ENCODE peak calls at places on chromosomes 7 and 10, in five cellular contexts. One of them, this sample, is unnamed.

GRCh38 chr10:128268015-128268722 is 141.9 kb upstream of the MKI67 start:
- DNase-seq in HCT116: peak; percentile 31
- DNase-seq in GM12878: no peak
- DNase-seq in K562: peak; percentile 45
- DNase-seq in HepG2: peak; percentile 33
- DNase-seq in this sample: peak; percentile 62

GRCh38 chr10:32139223-32140073 is 83.2 kb upstream of the KIF5B start:
- DNase-seq in HCT116: peak; percentile 89
- DNase-seq in GM12878: no peak
- DNase-seq in K562: peak; percentile 87
- DNase-seq in HepG2: peak; percentile 57
- DNase-seq in this sample: peak; percentile 84

GRCh38 chr10:101052285-101052684 is 9.5 kb upstream of the KAZALD1 start:
- DNase-seq in HCT116: no peak
- DNase-seq in GM12878: no peak
- DNase-seq in K562: no peak
- DNase-seq in HepG2: no peak
- DNase-seq in this sample: no peak

GRCh38 chr7:68680235-68680872 is 917.9 kb upstream of the AUTS2 start:
- DNase-seq in HCT116: no peak
- DNase-seq in GM12878: no peak
- DNase-seq in K562: no peak
- DNase-seq in HepG2: no peak
- DNase-seq in this sample: no peak

GRCh38 chr7:141702047-141702567 is at the start of gene DENND11:
- DNase-seq in HCT116: no peak
- DNase-seq in GM12878: no peak
- DNase-seq in K562: peak; percentile 72
- DNase-seq in HepG2: no peak
- DNase-seq in this sample: no peak

GRCh38 chr7:1646391-1646790 is 23.7 kb upstream of the ELFN1 start:
- DNase-seq in HCT116: no peak
- DNase-seq in GM12878: no peak
- DNase-seq in K562: no peak
- DNase-seq in HepG2: no peak
- DNase-seq in this sample: no peak

GRCh38 chr10:85608706-85609105 is 757.9 kb downstream of the GRID1 start:
- DNase-seq in HCT116: no peak
- DNase-seq in GM12878: no peak
- DNase-seq in K562: no peak
- DNase-seq in HepG2: no peak
- DNase-seq in this sample: no peak

GRCh38 chr10:131574707-131575430 is 263.3 kb upstream of the TCERG1L start:
- DNase-seq in HCT116: no peak
- DNase-seq in GM12878: no peak
- DNase-seq in K562: no peak
- DNase-seq in HepG2: no peak
- DNase-seq in this sample: no peak

GRCh38 chr10:93818086-93818485 is 60.4 kb downstream of the LGI1 start:
- DNase-seq in HCT116: no peak
- DNase-seq in GM12878: no peak
- DNase-seq in K562: no peak
- DNase-seq in HepG2: no peak
- DNase-seq in this sample: no peak

GRCh38 chr7:159070422-159071148 is 74.1 kb downstream of the VIPR2 start:
- DNase-seq in HCT116: no peak
- DNase-seq in GM12878: no peak
- DNase-seq in K562: no peak
- DNase-seq in HepG2: no peak
- DNase-seq in this sample: no peak

GRCh38 chr7:141402277-141402996 is 148.8 kb upstream of the AGK start:
- DNase-seq in HCT116: no peak
- DNase-seq in GM12878: no peak
- DNase-seq in K562: no peak
- DNase-seq in HepG2: no peak
- DNase-seq in this sample: no peak

GRCh38 chr10:44627591-44628354 is 242.9 kb upstream of the CXCL12 start:
- DNase-seq in HCT116: no peak
- DNase-seq in GM12878: no peak
- DNase-seq in K562: no peak
- DNase-seq in HepG2: no peak
- DNase-seq in this sample: no peak

GRCh38 chr7:142567201-142567600 is 182.1 kb upstream of the PRSS1 start:
- DNase-seq in HCT116: no peak
- DNase-seq in GM12878: no peak
- DNase-seq in K562: no peak
- DNase-seq in HepG2: no peak
- DNase-seq in this sample: no peak

GRCh38 chr10:129570185-129570584 is 103.1 kb downstream of the MGMT start:
- DNase-seq in HCT116: no peak
- DNase-seq in GM12878: no peak
- DNase-seq in K562: no peak
- DNase-seq in HepG2: no peak
- DNase-seq in this sample: no peak

GRCh38 chr10:12564173-12564572 is 214.8 kb downstream of the CAMK1D start:
- DNase-seq in HCT116: no peak
- DNase-seq in GM12878: no peak
- DNase-seq in K562: no peak
- DNase-seq in HepG2: no peak
- DNase-seq in this sample: no peak

GRCh38 chr7:24381919-24382505 is 98.0 kb downstream of the NPY start:
- DNase-seq in HCT116: peak; percentile 10
- DNase-seq in GM12878: no peak
- DNase-seq in K562: peak; percentile 30
- DNase-seq in HepG2: peak; percentile 8
- DNase-seq in this sample: no peak

GRCh38 chr10:28722065-28722803 is 44.9 kb downstream of the BAMBI start:
- DNase-seq in HCT116: no peak
- DNase-seq in GM12878: no peak
- DNase-seq in K562: no peak
- DNase-seq in HepG2: no peak
- DNase-seq in this sample: peak; percentile 25

GRCh38 chr7:34057956-34058355 is 152.6 kb downstream of the BMPER start:
- DNase-seq in HCT116: no peak
- DNase-seq in GM12878: no peak
- DNase-seq in K562: no peak
- DNase-seq in HepG2: no peak
- DNase-seq in this sample: no peak

GRCh38 chr7:84210301-84210700 is 15.7 kb upstream of the SEMA3A start:
- DNase-seq in HCT116: no peak
- DNase-seq in GM12878: no peak
- DNase-seq in K562: no peak
- DNase-seq in HepG2: no peak
- DNase-seq in this sample: no peak
- TF ChIP-seq ZNF274 in HCT116: no peak
- TF ChIP-seq ZNF274 in GM12878: no peak
- TF ChIP-seq ZNF274 in K562: no peak
- TF ChIP-seq ZNF274 in HepG2: no peak
- TF ChIP-seq ZNF274 in this sample: no peak

DNA sequence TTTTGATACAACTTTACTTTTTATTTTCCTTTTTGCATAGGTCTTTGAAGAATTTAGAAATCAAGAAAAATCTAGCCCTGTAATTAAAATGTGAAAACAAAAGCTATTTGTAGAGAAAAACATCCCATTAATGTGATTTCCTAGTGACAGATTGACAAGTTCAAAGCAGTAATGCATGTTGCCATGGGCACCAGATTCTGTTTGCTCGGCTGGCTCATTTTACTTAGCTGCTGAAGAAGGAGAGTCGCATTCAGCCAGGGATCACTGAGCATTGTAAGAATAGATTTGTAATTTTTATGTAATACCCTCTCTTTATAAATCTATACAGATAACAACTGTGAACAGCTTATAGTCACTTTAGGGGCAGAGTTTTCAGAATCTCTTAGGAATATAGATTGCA is 28.5 kb downstream of the DNAJB9 start:
- DNase-seq in HCT116: no peak
- DNase-seq in GM12878: no peak
- DNase-seq in K562: no peak
- DNase-seq in HepG2: no peak
- DNase-seq in this sample: no peak
- H3K9ac ChIP-seq in HCT116: no peak overlapping the region
- H3K9ac ChIP-seq in GM12878: no peak overlapping the region
- H3K9ac ChIP-seq in K562: no peak overlapping the region
- H3K9ac ChIP-seq in HepG2: no peak overlapping the region
- H3K9ac ChIP-seq in this sample: no peak overlapping the region

GRCh38 chr10:11171452-11171851 is 153.8 kb downstream of the CELF2 start:
- DNase-seq in HCT116: no peak
- DNase-seq in GM12878: no peak
- DNase-seq in K562: no peak
- DNase-seq in HepG2: no peak
- DNase-seq in this sample: no peak

GRCh38 chr10:11168423-11169100 is 150.9 kb downstream of the CELF2 start:
- DNase-seq in HCT116: no peak
- DNase-seq in GM12878: no peak
- DNase-seq in K562: no peak
- DNase-seq in HepG2: no peak
- DNase-seq in this sample: no peak

GRCh38 chr10:11173062-11173461 is 155.4 kb downstream of the CELF2 start:
- DNase-seq in HCT116: no peak
- DNase-seq in GM12878: no peak
- DNase-seq in K562: no peak
- DNase-seq in HepG2: no peak
- DNase-seq in this sample: no peak

GRCh38 chr10:11167233-11167979 is 149.7 kb downstream of the CELF2 start:
- DNase-seq in HCT116: no peak
- DNase-seq in GM12878: no peak
- DNase-seq in K562: no peak
- DNase-seq in HepG2: no peak
- DNase-seq in this sample: no peak

DNA sequence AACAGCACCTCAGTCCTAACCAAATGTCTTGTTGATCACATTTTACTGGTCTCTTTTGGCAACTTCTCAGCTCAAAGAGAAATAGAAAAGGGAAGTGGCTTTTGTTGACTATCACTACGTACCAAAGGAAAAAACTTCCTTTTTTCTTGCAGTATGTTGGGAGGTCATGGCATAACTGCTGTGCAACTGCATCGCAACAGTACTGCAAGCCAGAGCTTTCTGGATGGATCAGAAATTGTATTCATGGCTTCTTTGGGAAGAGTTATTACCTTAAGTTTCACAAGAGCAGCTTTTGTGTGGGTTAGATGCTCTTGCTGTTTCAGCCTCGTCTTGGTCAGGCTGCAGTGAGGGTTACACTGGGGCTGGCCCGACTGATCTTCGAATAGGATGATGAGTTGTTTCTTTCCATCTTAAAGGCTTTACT is 153.3 kb downstream of the CELF2 start:
- DNase-seq in HCT116: no peak
- DNase-seq in GM12878: no peak
- DNase-seq in K562: no peak
- DNase-seq in HepG2: no peak
- DNase-seq in this sample: no peak
- TF ChIP-seq ZNF274 in HCT116: no peak
- TF ChIP-seq ZNF274 in GM12878: no peak
- TF ChIP-seq ZNF274 in K562: no peak
- TF ChIP-seq ZNF274 in HepG2: no peak
- TF ChIP-seq ZNF274 in this sample: no peak

GRCh38 chr7:27095897-27096755 is at the start of gene HOXA1:
- DNase-seq in HCT116: peak; percentile 80
- DNase-seq in GM12878: peak; percentile 48
- DNase-seq in K562: peak; percentile 63
- DNase-seq in HepG2: peak; percentile 48
- DNase-seq in this sample: no peak
- H3K9ac ChIP-seq in HCT116: peak within 1 kb of the TSS; percentile 76
- H3K9ac ChIP-seq in GM12878: peak within 1 kb of the TSS; percentile 56
- H3K9ac ChIP-seq in K562: no peak within 1 kb of the TSS
- H3K9ac ChIP-seq in HepG2: peak within 1 kb of the TSS; percentile 53
- H3K9ac ChIP-seq in this sample: peak within 1 kb of the TSS; percentile 76

DNA sequence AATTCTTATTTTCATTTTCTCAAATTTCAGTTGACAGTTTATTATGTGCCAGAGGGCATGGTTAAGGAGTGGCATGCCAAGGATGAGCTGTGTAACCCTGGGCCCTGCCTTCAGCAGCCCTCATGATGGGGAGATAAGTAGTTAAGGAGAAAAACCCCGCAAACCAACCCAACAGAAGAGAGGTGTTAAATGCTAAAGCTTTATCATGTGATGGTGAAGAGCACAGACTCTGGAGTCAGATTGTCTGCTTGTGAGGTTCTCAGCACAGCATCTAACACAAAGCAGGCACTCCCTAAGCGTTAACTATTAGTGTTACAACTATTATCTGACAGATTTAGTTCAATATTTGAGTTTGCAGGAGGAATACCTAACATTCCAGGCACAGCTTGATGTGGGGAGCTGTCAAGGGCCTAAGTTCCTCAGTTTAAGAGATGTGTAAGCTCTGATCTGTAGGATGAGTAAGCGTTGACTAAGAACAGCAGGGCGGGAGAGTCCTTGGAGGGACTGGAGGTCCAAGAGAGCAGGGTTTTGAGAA is 29.6 kb downstream of the STAM start:
- DNase-seq in HCT116: peak; percentile 73
- DNase-seq in GM12878: no peak
- DNase-seq in K562: peak; percentile 56
- DNase-seq in HepG2: peak; percentile 91
- DNase-seq in this sample: peak; percentile 64
- TF ChIP-seq ZNF274 in HCT116: no peak
- TF ChIP-seq ZNF274 in GM12878: no peak
- TF ChIP-seq ZNF274 in K562: no peak
- TF ChIP-seq ZNF274 in HepG2: no peak
- TF ChIP-seq ZNF274 in this sample: no peak

GRCh38 chr7:91835191-91836064 is 45.1 kb downstream of the MTERF1 start:
- DNase-seq in HCT116: no peak
- DNase-seq in GM12878: no peak
- DNase-seq in K562: no peak
- DNase-seq in HepG2: no peak
- DNase-seq in this sample: no peak

GRCh38 chr7:91843831-91844230 is 36.7 kb downstream of the MTERF1 start:
- DNase-seq in HCT116: no peak
- DNase-seq in GM12878: peak; percentile 5
- DNase-seq in K562: no peak
- DNase-seq in HepG2: no peak
- DNase-seq in this sample: no peak

GRCh38 chr7:91837397-91838070 is 43.0 kb downstream of the MTERF1 start:
- DNase-seq in HCT116: no peak
- DNase-seq in GM12878: no peak
- DNase-seq in K562: no peak
- DNase-seq in HepG2: no peak
- DNase-seq in this sample: no peak

GRCh38 chr7:91836065-91836368 is 44.5 kb downstream of the MTERF1 start:
- DNase-seq in HCT116: no peak
- DNase-seq in GM12878: no peak
- DNase-seq in K562: no peak
- DNase-seq in HepG2: no peak
- DNase-seq in this sample: no peak

DNA sequence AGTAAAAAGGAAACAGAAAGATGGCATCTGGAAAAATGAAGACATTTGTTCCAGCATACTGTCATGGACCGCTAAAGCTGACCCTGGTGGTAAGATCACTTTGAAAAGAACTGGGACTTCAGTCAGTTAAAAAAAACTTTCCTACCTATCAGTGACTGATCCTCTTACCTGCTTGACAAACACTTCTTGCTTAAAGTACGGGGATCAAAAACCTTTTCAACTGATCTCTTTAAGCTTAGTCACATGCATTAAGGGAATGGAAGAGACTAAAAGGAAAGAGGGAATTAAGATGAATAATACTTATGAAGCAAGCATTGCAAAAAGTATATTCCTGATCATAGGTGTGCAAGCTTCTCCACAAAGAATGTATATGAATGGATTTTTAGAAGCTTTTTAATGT is 42.1 kb downstream of the MTERF1 start:
- DNase-seq in HCT116: no peak
- DNase-seq in GM12878: no peak
- DNase-seq in K562: no peak
- DNase-seq in HepG2: no peak
- DNase-seq in this sample: no peak
- H3K9ac ChIP-seq in HCT116: no peak overlapping the region
- H3K9ac ChIP-seq in GM12878: no peak overlapping the region
- H3K9ac ChIP-seq in K562: no peak overlapping the region
- H3K9ac ChIP-seq in HepG2: no peak overlapping the region
- H3K9ac ChIP-seq in this sample: no peak overlapping the region

This sample was measured in NT2/D1.